ENCODE peak calls at places on chromosomes 7 and 10, in five cellular contexts. One of them, this sample, is unnamed.
A peak's percentile ranks its signal among the peaks of the same experiment; 100 is the strongest.

GRCh38 chr7:18356195-18356645 is 139.3 kb upstream of the HDAC9 start:
- DNase-seq in gastrocnemius medialis: no peak
- DNase-seq in OCI-LY7: peak; percentile 66
- DNase-seq in AG04449: no peak
- DNase-seq in GM12865: peak; percentile 40
- DNase-seq in this sample: peak; percentile 32

GRCh38 chr10:42640610-42641229 is 2.4 kb upstream of the ZNF33B start:
- DNase-seq in gastrocnemius medialis: no peak
- DNase-seq in OCI-LY7: no peak
- DNase-seq in AG04449: no peak
- DNase-seq in GM12865: no peak
- DNase-seq in this sample: peak; percentile 99

GRCh38 chr10:2150315-2150714 is 413.0 kb upstream of the ADARB2 start:
- DNase-seq in gastrocnemius medialis: no peak
- DNase-seq in OCI-LY7: no peak
- DNase-seq in AG04449: no peak
- DNase-seq in GM12865: no peak
- DNase-seq in this sample: no peak

GRCh38 chr10:100477970-100478369 is 15.2 kb downstream of the WNT8B start:
- DNase-seq in gastrocnemius medialis: no peak
- DNase-seq in OCI-LY7: no peak
- DNase-seq in AG04449: no peak
- DNase-seq in GM12865: no peak
- DNase-seq in this sample: no peak

GRCh38 chr7:142300689-142301088 is 42.8 kb upstream of the PRSS58 start:
- DNase-seq in gastrocnemius medialis: no peak
- DNase-seq in OCI-LY7: peak; percentile 52
- DNase-seq in AG04449: no peak
- DNase-seq in GM12865: peak; percentile 16
- DNase-seq in this sample: no peak

GRCh38 chr10:75072727-75073126 is 38.7 kb upstream of the SAMD8 start:
- DNase-seq in gastrocnemius medialis: no peak
- DNase-seq in OCI-LY7: no peak
- DNase-seq in AG04449: no peak
- DNase-seq in GM12865: no peak
- DNase-seq in this sample: no peak

GRCh38 chr10:116155191-116155590 is 117.8 kb downstream of the GFRA1 start:
- DNase-seq in gastrocnemius medialis: no peak
- DNase-seq in OCI-LY7: no peak
- DNase-seq in AG04449: no peak
- DNase-seq in GM12865: no peak
- DNase-seq in this sample: no peak

GRCh38 chr7:130294314-130294713 is 1.4 kb downstream of the CPA4 start:
- DNase-seq in gastrocnemius medialis: no peak
- DNase-seq in OCI-LY7: no peak
- DNase-seq in AG04449: no peak
- DNase-seq in GM12865: peak; percentile 69
- DNase-seq in this sample: peak; percentile 98

GRCh38 chr7:50317221-50317678 is 12.7 kb downstream of the IKZF1 start:
- DNase-seq in gastrocnemius medialis: no peak
- DNase-seq in OCI-LY7: no peak
- DNase-seq in AG04449: no peak
- DNase-seq in GM12865: peak; percentile 68
- DNase-seq in this sample: no peak

GRCh38 chr7:43674559-43675436 is 54.5 kb downstream of the COA1 start:
- DNase-seq in gastrocnemius medialis: no peak
- DNase-seq in OCI-LY7: no peak
- DNase-seq in AG04449: peak; percentile 85
- DNase-seq in GM12865: no peak
- DNase-seq in this sample: peak; percentile 95

GRCh38 chr10:11700539-11700938 is 41.6 kb upstream of the ECHDC3 start:
- DNase-seq in gastrocnemius medialis: no peak
- DNase-seq in OCI-LY7: no peak
- DNase-seq in AG04449: no peak
- DNase-seq in GM12865: no peak
- DNase-seq in this sample: no peak

GRCh38 chr10:104347295-104348045 is 6.2 kb upstream of the CFAP58 start:
- DNase-seq in gastrocnemius medialis: no peak
- DNase-seq in OCI-LY7: peak; percentile 35
- DNase-seq in AG04449: no peak
- DNase-seq in GM12865: no peak
- DNase-seq in this sample: no peak

GRCh38 chr7:144100607-144101006 is 8.8 kb upstream of the OR2A2 start:
- DNase-seq in gastrocnemius medialis: no peak
- DNase-seq in OCI-LY7: no peak
- DNase-seq in AG04449: no peak
- DNase-seq in GM12865: no peak
- DNase-seq in this sample: no peak

GRCh38 chr7:121278120-121279021 is 50.4 kb upstream of the WNT16 start:
- DNase-seq in gastrocnemius medialis: no peak
- DNase-seq in OCI-LY7: no peak
- DNase-seq in AG04449: no peak
- DNase-seq in GM12865: peak; percentile 86
- DNase-seq in this sample: peak; percentile 56

GRCh38 chr7:78673272-78673671 is 780.2 kb downstream of the MAGI2 start:
- DNase-seq in gastrocnemius medialis: peak; percentile 18
- DNase-seq in OCI-LY7: no peak
- DNase-seq in AG04449: no peak
- DNase-seq in GM12865: no peak
- DNase-seq in this sample: no peak

GRCh38 chr10:90199098-90199497 is 497.7 kb downstream of the KIF20B start:
- DNase-seq in gastrocnemius medialis: no peak
- DNase-seq in OCI-LY7: no peak
- DNase-seq in AG04449: no peak
- DNase-seq in GM12865: no peak
- DNase-seq in this sample: no peak

GRCh38 chr10:23171232-23171876 is 20.8 kb upstream of the PTF1A start:
- DNase-seq in gastrocnemius medialis: no peak
- DNase-seq in OCI-LY7: no peak
- DNase-seq in AG04449: no peak
- DNase-seq in GM12865: no peak
- DNase-seq in this sample: peak; percentile 57

GRCh38 chr10:23172429-23172828 is 19.7 kb upstream of the PTF1A start:
- DNase-seq in gastrocnemius medialis: no peak
- DNase-seq in OCI-LY7: no peak
- DNase-seq in AG04449: no peak
- DNase-seq in GM12865: no peak
- DNase-seq in this sample: no peak

GRCh38 chr10:23173549-23174074 is 18.5 kb upstream of the PTF1A start:
- DNase-seq in gastrocnemius medialis: no peak
- DNase-seq in OCI-LY7: no peak
- DNase-seq in AG04449: no peak
- DNase-seq in GM12865: no peak
- DNase-seq in this sample: no peak

GRCh38 chr10:23174075-23174973 is 17.8 kb upstream of the PTF1A start:
- DNase-seq in gastrocnemius medialis: no peak
- DNase-seq in OCI-LY7: no peak
- DNase-seq in AG04449: no peak
- DNase-seq in GM12865: no peak
- DNase-seq in this sample: no peak

DNA sequence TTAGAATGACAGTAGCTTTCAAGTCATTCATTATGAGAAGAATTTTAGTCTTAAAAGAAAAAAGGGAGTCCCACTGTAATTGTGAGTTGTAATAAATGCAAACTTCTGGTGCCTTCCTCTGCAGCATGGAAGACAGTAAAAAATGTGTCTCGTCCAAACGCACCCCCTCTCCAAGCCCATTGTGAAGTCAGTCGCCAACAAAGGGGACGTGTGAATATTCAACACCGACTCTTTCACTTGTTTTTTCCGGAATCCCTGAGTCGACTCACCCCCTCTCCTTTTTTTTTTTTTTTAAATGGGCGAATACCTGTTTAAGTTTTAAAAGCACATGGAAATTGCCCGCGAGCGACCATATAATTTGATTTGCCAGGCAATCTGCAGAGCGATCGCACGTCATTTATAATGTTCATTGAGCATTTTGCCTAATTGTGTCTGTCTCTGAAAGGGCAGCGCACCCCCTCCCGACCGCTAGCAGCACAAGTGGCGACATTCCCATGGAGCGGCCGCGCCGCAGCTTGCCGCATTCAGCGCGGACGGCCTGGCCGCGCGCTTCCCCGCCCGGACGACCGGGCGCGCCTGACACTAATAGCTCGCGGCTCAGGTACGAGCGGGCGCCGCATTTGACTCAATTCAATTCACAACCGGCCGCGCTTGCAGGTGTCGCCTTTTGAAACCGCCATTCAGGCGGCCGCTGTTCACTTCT is 19.1 kb upstream of the PTF1A start:
- DNase-seq in gastrocnemius medialis: no peak
- DNase-seq in OCI-LY7: no peak
- DNase-seq in AG04449: no peak
- DNase-seq in GM12865: no peak
- DNase-seq in this sample: no peak
- H3K4me3 ChIP-seq in gastrocnemius medialis: peak overlapping the region; percentile 37
- H3K4me3 ChIP-seq in OCI-LY7: no peak overlapping the region
- H3K4me3 ChIP-seq in AG04449: no peak overlapping the region
- H3K4me3 ChIP-seq in GM12865: no peak overlapping the region
- H3K4me3 ChIP-seq in this sample: no peak overlapping the region

DNA sequence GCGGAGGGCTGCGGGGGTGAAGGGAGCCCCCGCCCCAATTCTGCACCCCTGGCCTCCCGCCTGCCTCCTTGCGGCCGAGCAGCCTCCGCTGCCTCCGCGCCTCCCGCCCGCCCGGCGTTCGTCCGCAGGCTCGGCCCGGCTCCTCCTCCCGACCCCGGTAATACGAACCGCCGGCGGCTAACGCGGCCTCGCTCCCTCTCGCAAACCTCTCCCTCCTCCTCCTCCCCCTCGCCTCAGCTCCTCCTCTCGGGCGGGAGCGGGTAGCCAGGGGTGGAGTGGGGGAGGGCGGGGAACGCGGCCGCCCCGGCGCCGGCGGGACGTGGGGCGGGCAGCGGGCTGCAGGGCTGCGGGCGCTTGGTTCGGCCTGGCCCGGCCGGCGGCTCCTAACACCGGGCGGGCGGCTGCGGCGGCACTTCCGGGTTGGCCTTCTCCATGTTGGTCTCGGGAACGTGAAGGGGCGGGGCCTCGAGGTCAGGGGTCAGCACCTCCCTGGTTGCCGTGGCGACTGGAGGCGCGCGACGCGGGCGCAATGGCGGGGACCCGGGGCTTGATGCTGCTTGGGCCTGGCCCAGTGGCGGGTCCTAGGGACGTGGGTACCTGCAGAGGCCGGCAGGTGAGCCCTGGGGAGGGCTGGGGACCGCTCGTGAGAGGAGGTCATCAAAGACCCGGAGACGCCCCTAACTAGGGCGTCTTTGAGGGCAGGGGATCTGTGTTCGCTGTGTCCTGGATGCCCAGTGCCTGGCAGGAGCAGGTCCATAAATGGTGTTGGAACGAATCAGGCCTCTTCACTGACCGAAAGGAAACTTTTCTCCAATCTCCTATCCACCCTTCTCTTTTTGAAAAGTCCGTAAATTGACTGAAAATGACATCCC is at the start of gene RAB11FIP2:
- DNase-seq in gastrocnemius medialis: peak; percentile 92
- DNase-seq in OCI-LY7: peak; percentile 93
- DNase-seq in AG04449: peak; percentile 36
- DNase-seq in GM12865: peak; percentile 94
- DNase-seq in this sample: peak; percentile 91
- TF ChIP-seq CTCF in gastrocnemius medialis: peak; percentile 14
- TF ChIP-seq CTCF in OCI-LY7: peak; percentile 43
- TF ChIP-seq CTCF in AG04449: peak; percentile 34
- TF ChIP-seq CTCF in GM12865: peak; percentile 14
- TF ChIP-seq CTCF in this sample: no peak

DNA sequence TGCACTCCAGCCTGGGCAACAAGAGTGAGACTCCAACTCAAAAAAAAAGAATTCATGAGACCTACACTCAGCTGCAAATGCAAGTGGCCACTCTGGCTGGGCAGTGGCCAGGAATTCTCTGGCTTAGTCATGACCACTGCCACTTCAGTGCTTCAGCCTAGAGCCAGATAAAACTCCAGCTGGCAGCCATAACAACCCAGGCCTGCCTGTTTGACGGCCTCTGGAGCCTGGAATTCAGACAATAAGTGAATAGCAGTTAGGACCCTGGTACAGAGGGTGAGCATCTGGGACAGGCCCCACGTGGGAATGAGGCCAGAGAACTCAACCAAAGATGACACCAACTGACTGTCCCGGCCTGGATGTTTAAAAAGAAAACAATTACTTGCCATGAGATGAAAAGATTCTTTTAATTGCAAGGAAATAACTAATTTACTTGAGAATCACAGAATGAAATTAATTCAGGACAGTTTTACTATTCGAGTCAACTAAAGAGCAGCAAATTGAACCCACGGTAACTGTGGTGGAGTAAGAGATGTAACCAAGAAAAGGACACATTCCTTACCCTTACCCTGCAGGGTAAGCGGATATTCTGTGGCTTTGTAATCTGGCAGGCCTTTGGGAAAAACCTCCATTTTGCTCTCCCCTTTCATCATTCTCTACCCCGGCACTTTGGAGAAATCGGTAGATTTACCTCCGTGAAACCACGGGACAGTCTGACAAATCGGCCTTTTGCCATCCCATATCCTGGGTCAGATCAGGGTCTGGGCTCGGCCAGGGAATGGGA is 18.7 kb downstream of the RCC1L start:
- DNase-seq in gastrocnemius medialis: peak; percentile 61
- DNase-seq in OCI-LY7: no peak
- DNase-seq in AG04449: peak; percentile 45
- DNase-seq in GM12865: no peak
- DNase-seq in this sample: no peak
- H3K4me3 ChIP-seq in gastrocnemius medialis: no peak overlapping the region
- H3K4me3 ChIP-seq in OCI-LY7: no peak overlapping the region
- H3K4me3 ChIP-seq in AG04449: no peak overlapping the region
- H3K4me3 ChIP-seq in GM12865: no peak overlapping the region
- H3K4me3 ChIP-seq in this sample: no peak overlapping the region

GRCh38 chr7:106568680-106569499 is 92.1 kb downstream of the CCDC71L start:
- DNase-seq in gastrocnemius medialis: no peak
- DNase-seq in OCI-LY7: peak; percentile 45
- DNase-seq in AG04449: peak; percentile 77
- DNase-seq in GM12865: peak; percentile 22
- DNase-seq in this sample: peak; percentile 96
- TF ChIP-seq CTCF in gastrocnemius medialis: no peak
- TF ChIP-seq CTCF in OCI-LY7: no peak
- TF ChIP-seq CTCF in AG04449: no peak
- TF ChIP-seq CTCF in GM12865: no peak
- TF ChIP-seq CTCF in this sample: no peak

GRCh38 chr7:98209166-98209920 is 1.9 kb upstream of the BHLHA15 start:
- DNase-seq in gastrocnemius medialis: no peak
- DNase-seq in OCI-LY7: no peak
- DNase-seq in AG04449: no peak
- DNase-seq in GM12865: no peak
- DNase-seq in this sample: no peak

GRCh38 chr7:98211676-98212531 is 665 bp downstream of the BHLHA15 start:
- DNase-seq in gastrocnemius medialis: no peak
- DNase-seq in OCI-LY7: no peak
- DNase-seq in AG04449: no peak
- DNase-seq in GM12865: no peak
- DNase-seq in this sample: no peak

GRCh38 chr7:98211221-98211675 is at the start of gene BHLHA15:
- DNase-seq in gastrocnemius medialis: no peak
- DNase-seq in OCI-LY7: peak; percentile 59
- DNase-seq in AG04449: no peak
- DNase-seq in GM12865: peak; percentile 75
- DNase-seq in this sample: no peak

GRCh38 chr7:98212532-98213041 is 1.3 kb downstream of the BHLHA15 start:
- DNase-seq in gastrocnemius medialis: no peak
- DNase-seq in OCI-LY7: no peak
- DNase-seq in AG04449: no peak
- DNase-seq in GM12865: no peak
- DNase-seq in this sample: no peak

GRCh38 chr7:98210513-98211220 is 572 bp upstream of the BHLHA15 start:
- DNase-seq in gastrocnemius medialis: no peak
- DNase-seq in OCI-LY7: no peak
- DNase-seq in AG04449: no peak
- DNase-seq in GM12865: no peak
- DNase-seq in this sample: no peak
- H3K4me3 ChIP-seq in gastrocnemius medialis: peak overlapping the region; percentile 36
- H3K4me3 ChIP-seq in OCI-LY7: no peak overlapping the region
- H3K4me3 ChIP-seq in AG04449: peak overlapping the region; percentile 46
- H3K4me3 ChIP-seq in GM12865: peak overlapping the region; percentile 19
- H3K4me3 ChIP-seq in this sample: peak overlapping the region; percentile 20

GRCh38 chr10:96924861-96925260 is 92.8 kb downstream of the LCOR start:
- DNase-seq in gastrocnemius medialis: no peak
- DNase-seq in OCI-LY7: no peak
- DNase-seq in AG04449: no peak
- DNase-seq in GM12865: no peak
- DNase-seq in this sample: no peak
- TF ChIP-seq CTCF in gastrocnemius medialis: no peak
- TF ChIP-seq CTCF in OCI-LY7: no peak
- TF ChIP-seq CTCF in AG04449: no peak
- TF ChIP-seq CTCF in GM12865: no peak
- TF ChIP-seq CTCF in this sample: no peak